ENCODE peak calls at places on chromosomes 2 and 18, in five cellular contexts. One of them, this sample, is unnamed.
A peak's percentile ranks its signal among the peaks of the same experiment; 100 is the strongest.

GRCh38 chr18:61738488-61738887 is 154.3 kb downstream of the RNF152 start:
- DNase-seq in left cardiac atrium: no peak
- DNase-seq in GM04504: no peak
- DNase-seq in GM19239: no peak
- DNase-seq in substantia nigra: no peak
- DNase-seq in this sample: no peak

GRCh38 chr18:49052891-49053644 is 102.3 kb upstream of the SMAD7 start:
- DNase-seq in left cardiac atrium: no peak
- DNase-seq in GM04504: peak; percentile 94
- DNase-seq in GM19239: no peak
- DNase-seq in substantia nigra: no peak
- DNase-seq in this sample: peak; percentile 2

GRCh38 chr2:56084117-56084936 is 99.5 kb upstream of the CCDC85A start:
- DNase-seq in left cardiac atrium: no peak
- DNase-seq in GM04504: no peak
- DNase-seq in GM19239: no peak
- DNase-seq in substantia nigra: no peak
- DNase-seq in this sample: no peak

GRCh38 chr2:145038041-145038525 is 518.2 kb upstream of the ZEB2 start:
- DNase-seq in left cardiac atrium: no peak
- DNase-seq in GM04504: no peak
- DNase-seq in GM19239: no peak
- DNase-seq in substantia nigra: peak; percentile 66
- DNase-seq in this sample: no peak

GRCh38 chr2:57376985-57377384 is 669.6 kb upstream of the VRK2 start:
- DNase-seq in left cardiac atrium: no peak
- DNase-seq in GM04504: no peak
- DNase-seq in GM19239: no peak
- DNase-seq in substantia nigra: no peak
- DNase-seq in this sample: no peak

GRCh38 chr2:202043473-202043872 is 9.8 kb downstream of the FZD7 start:
- DNase-seq in left cardiac atrium: no peak
- DNase-seq in GM04504: no peak
- DNase-seq in GM19239: no peak
- DNase-seq in substantia nigra: no peak
- DNase-seq in this sample: no peak

GRCh38 chr2:164764996-164765395 is 76.6 kb downstream of the COBLL1 start:
- DNase-seq in left cardiac atrium: no peak
- DNase-seq in GM04504: no peak
- DNase-seq in GM19239: no peak
- DNase-seq in substantia nigra: no peak
- DNase-seq in this sample: no peak

GRCh38 chr2:228657807-228658402 is 476.4 kb upstream of the SPHKAP start:
- DNase-seq in left cardiac atrium: no peak
- DNase-seq in GM04504: no peak
- DNase-seq in GM19239: no peak
- DNase-seq in substantia nigra: no peak
- DNase-seq in this sample: no peak

GRCh38 chr18:75160315-75160714 is 48.6 kb downstream of the PTGR3 start:
- DNase-seq in left cardiac atrium: no peak
- DNase-seq in GM04504: no peak
- DNase-seq in GM19239: no peak
- DNase-seq in substantia nigra: peak; percentile 20
- DNase-seq in this sample: no peak

GRCh38 chr2:64062840-64063239 is 43.6 kb upstream of the VPS54 start:
- DNase-seq in left cardiac atrium: no peak
- DNase-seq in GM04504: no peak
- DNase-seq in GM19239: no peak
- DNase-seq in substantia nigra: no peak
- DNase-seq in this sample: peak; percentile 45

GRCh38 chr2:122749347-122749850 is 993.9 kb downstream of the TSN start:
- DNase-seq in left cardiac atrium: no peak
- DNase-seq in GM04504: no peak
- DNase-seq in GM19239: no peak
- DNase-seq in substantia nigra: no peak
- DNase-seq in this sample: no peak